ENCODE peak calls at places on chromosome 7, in six cellular contexts. One of them, this sample, is unnamed.

GRCh38 chr7:27269455-27269854 is 26.9 kb downstream of the EVX1 start:
- DNase-seq in fibroblast of mammary gland: no peak
- DNase-seq in tibial nerve: no peak
- DNase-seq in GM10248: no peak
- DNase-seq in CD8-positive, alpha-beta T cell: no peak
- DNase-seq in IMR-90: no peak
- DNase-seq in this sample: no peak

GRCh38 chr7:55965805-55966421 is 1.5 kb downstream of the NIPSNAP2 start:
- DNase-seq in GM10248: no peak
- DNase-seq in IMR-90: peak
- DNase-seq in fibroblast of mammary gland: peak
- DNase-seq in tibial nerve: no peak
- DNase-seq in CD8-positive, alpha-beta T cell: no peak
- DNase-seq in this sample: peak

GRCh38 chr7:47614450-47614849 is 32.5 kb upstream of the TNS3 start:
- DNase-seq in fibroblast of mammary gland: no peak
- DNase-seq in CD8-positive, alpha-beta T cell: no peak
- DNase-seq in GM10248: no peak
- DNase-seq in IMR-90: no peak
- DNase-seq in tibial nerve: no peak
- DNase-seq in this sample: no peak

GRCh38 chr7:100556541-100556940 is 17.2 kb downstream of the SAP25 start:
- DNase-seq in fibroblast of mammary gland: peak
- DNase-seq in tibial nerve: no peak
- DNase-seq in IMR-90: peak
- DNase-seq in CD8-positive, alpha-beta T cell: no peak
- DNase-seq in GM10248: no peak
- DNase-seq in this sample: peak

GRCh38 chr7:111872837-111873646 is 310.8 kb upstream of the IMMP2L start:
- DNase-seq in fibroblast of mammary gland: no peak
- DNase-seq in IMR-90: no peak
- DNase-seq in tibial nerve: no peak
- DNase-seq in GM10248: no peak
- DNase-seq in CD8-positive, alpha-beta T cell: no peak
- DNase-seq in this sample: no peak

GRCh38 chr7:112076309-112076708 is 129.9 kb downstream of the DOCK4 start:
- DNase-seq in IMR-90: no peak
- DNase-seq in CD8-positive, alpha-beta T cell: no peak
- DNase-seq in tibial nerve: no peak
- DNase-seq in GM10248: no peak
- DNase-seq in fibroblast of mammary gland: no peak
- DNase-seq in this sample: no peak

GRCh38 chr7:112898432-112899290 is 108.5 kb upstream of the TMEM168 start:
- DNase-seq in fibroblast of mammary gland: peak
- DNase-seq in GM10248: peak
- DNase-seq in tibial nerve: peak
- DNase-seq in CD8-positive, alpha-beta T cell: no peak
- DNase-seq in IMR-90: peak
- DNase-seq in this sample: peak

GRCh38 chr7:128853691-128854298 is 8.9 kb upstream of the ATP6V1F start:
- DNase-seq in fibroblast of mammary gland: no peak
- DNase-seq in IMR-90: no peak
- DNase-seq in tibial nerve: no peak
- DNase-seq in GM10248: no peak
- DNase-seq in CD8-positive, alpha-beta T cell: no peak
- DNase-seq in this sample: no peak

GRCh38 chr7:26782501-26782900 is 81.9 kb downstream of the SKAP2 start:
- DNase-seq in GM10248: no peak
- DNase-seq in tibial nerve: no peak
- DNase-seq in IMR-90: no peak
- DNase-seq in fibroblast of mammary gland: peak
- DNase-seq in CD8-positive, alpha-beta T cell: no peak
- DNase-seq in this sample: no peak

GRCh38 chr7:142711196-142711595 is 38.1 kb upstream of the PRSS1 start:
- DNase-seq in CD8-positive, alpha-beta T cell: no peak
- DNase-seq in tibial nerve: no peak
- DNase-seq in fibroblast of mammary gland: no peak
- DNase-seq in IMR-90: no peak
- DNase-seq in GM10248: no peak
- DNase-seq in this sample: no peak

GRCh38 chr7:128836729-128837348 is 6.6 kb downstream of the FLNC start:
- DNase-seq in tibial nerve: no peak
- DNase-seq in CD8-positive, alpha-beta T cell: no peak
- DNase-seq in fibroblast of mammary gland: no peak
- DNase-seq in GM10248: no peak
- DNase-seq in IMR-90: no peak
- DNase-seq in this sample: no peak

DNA sequence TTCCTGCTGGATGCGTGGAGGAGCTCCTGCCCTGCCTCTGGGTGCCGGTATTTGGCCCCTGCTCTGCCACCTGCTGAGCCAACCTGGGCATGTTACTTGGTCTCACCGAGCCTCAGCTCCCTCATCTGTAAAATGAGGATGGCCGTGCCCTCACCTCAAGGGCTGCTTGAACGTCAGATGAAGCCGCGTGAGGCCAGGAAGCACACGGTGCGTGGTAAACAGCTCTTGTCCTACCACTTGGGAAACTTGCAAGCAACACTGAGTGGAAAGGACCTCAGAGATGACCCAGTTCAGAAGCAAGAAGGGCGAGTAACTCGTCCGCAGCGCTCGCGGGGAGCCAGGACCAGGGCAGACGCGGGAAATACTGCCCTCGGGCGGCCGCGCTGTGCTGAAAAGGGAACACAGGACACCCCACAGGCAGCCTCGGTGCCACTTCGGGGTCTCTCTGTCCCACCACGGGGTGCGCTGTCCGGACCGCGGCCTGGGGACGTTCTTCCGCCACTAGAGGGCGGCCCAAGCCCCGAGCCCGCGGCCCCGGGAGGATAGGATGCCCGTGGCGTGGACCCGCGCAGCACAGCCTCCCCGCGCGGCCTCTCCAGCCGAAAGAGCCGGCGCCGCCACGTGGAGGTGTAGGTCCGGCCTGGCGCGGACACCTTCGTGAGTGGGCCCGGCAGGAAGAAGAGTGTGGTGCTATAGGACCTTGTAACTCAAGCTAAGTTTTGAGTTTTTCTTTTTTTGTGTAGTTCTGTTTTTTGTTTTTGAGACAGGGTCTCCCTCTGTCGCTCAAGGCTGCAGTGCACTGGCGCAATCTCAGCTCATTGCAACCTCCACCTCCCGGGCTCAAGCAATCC is 94.1 kb downstream of the PRKAG2 start:
- DNase-seq in IMR-90: peak
- DNase-seq in fibroblast of mammary gland: peak
- DNase-seq in CD8-positive, alpha-beta T cell: peak
- DNase-seq in tibial nerve: peak
- DNase-seq in GM10248: peak
- DNase-seq in this sample: peak
- TF ChIP-seq CTCF in IMR-90: peak
- TF ChIP-seq CTCF in fibroblast of mammary gland: peak
- TF ChIP-seq CTCF in CD8-positive, alpha-beta T cell: peak
- TF ChIP-seq CTCF in tibial nerve: peak
- TF ChIP-seq CTCF in GM10248: peak
- TF ChIP-seq CTCF in this sample: peak

GRCh38 chr7:148997497-148997896 is 30.8 kb downstream of the PDIA4 start:
- DNase-seq in GM10248: no peak
- DNase-seq in fibroblast of mammary gland: no peak
- DNase-seq in CD8-positive, alpha-beta T cell: no peak
- DNase-seq in tibial nerve: no peak
- DNase-seq in IMR-90: no peak
- DNase-seq in this sample: no peak
- TF ChIP-seq CTCF in GM10248: no peak
- TF ChIP-seq CTCF in fibroblast of mammary gland: no peak
- TF ChIP-seq CTCF in CD8-positive, alpha-beta T cell: no peak
- TF ChIP-seq CTCF in tibial nerve: no peak
- TF ChIP-seq CTCF in IMR-90: no peak
- TF ChIP-seq CTCF in this sample: no peak

DNA sequence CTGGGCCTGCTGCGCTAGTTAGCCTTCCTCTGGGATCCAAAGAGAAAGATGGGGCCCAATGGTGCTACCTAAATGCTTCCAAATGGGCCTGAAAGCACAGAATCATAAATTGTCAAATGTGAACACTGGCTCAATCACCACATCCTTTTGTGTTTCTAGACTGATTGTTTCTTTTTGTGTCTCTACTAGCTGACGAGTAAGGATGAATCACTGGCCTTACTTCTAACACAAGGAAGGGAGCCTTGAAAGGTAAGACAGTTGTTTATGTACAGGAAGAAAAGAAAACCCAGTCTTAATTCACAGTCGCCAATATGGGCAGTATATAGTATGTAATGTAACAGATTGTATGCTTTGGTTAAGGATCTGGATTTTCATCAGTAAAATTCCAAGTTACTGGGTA is 89.5 kb downstream of the ZNF92 start:
- DNase-seq in fibroblast of mammary gland: no peak
- DNase-seq in tibial nerve: no peak
- DNase-seq in IMR-90: no peak
- DNase-seq in GM10248: no peak
- DNase-seq in CD8-positive, alpha-beta T cell: no peak
- DNase-seq in this sample: no peak
- TF ChIP-seq CTCF in fibroblast of mammary gland: no peak
- TF ChIP-seq CTCF in tibial nerve: no peak
- TF ChIP-seq CTCF in IMR-90: no peak
- TF ChIP-seq CTCF in GM10248: no peak
- TF ChIP-seq CTCF in CD8-positive, alpha-beta T cell: no peak
- TF ChIP-seq CTCF in this sample: no peak

GRCh38 chr7:77413128-77413527 is 3.0 kb downstream of the GSAP start:
- DNase-seq in IMR-90: no peak
- DNase-seq in tibial nerve: peak
- DNase-seq in GM10248: no peak
- DNase-seq in CD8-positive, alpha-beta T cell: no peak
- DNase-seq in fibroblast of mammary gland: no peak
- DNase-seq in this sample: no peak

GRCh38 chr7:77407906-77408305 is 8.2 kb downstream of the GSAP start:
- DNase-seq in tibial nerve: no peak
- DNase-seq in fibroblast of mammary gland: no peak
- DNase-seq in CD8-positive, alpha-beta T cell: no peak
- DNase-seq in GM10248: no peak
- DNase-seq in IMR-90: no peak
- DNase-seq in this sample: no peak

GRCh38 chr7:77409005-77409738 is 7.0 kb downstream of the GSAP start:
- DNase-seq in tibial nerve: no peak
- DNase-seq in CD8-positive, alpha-beta T cell: no peak
- DNase-seq in fibroblast of mammary gland: peak
- DNase-seq in IMR-90: peak
- DNase-seq in GM10248: no peak
- DNase-seq in this sample: no peak

GRCh38 chr7:77406421-77406820 is 9.7 kb downstream of the GSAP start:
- DNase-seq in GM10248: no peak
- DNase-seq in CD8-positive, alpha-beta T cell: no peak
- DNase-seq in fibroblast of mammary gland: no peak
- DNase-seq in tibial nerve: no peak
- DNase-seq in IMR-90: no peak
- DNase-seq in this sample: no peak

DNA sequence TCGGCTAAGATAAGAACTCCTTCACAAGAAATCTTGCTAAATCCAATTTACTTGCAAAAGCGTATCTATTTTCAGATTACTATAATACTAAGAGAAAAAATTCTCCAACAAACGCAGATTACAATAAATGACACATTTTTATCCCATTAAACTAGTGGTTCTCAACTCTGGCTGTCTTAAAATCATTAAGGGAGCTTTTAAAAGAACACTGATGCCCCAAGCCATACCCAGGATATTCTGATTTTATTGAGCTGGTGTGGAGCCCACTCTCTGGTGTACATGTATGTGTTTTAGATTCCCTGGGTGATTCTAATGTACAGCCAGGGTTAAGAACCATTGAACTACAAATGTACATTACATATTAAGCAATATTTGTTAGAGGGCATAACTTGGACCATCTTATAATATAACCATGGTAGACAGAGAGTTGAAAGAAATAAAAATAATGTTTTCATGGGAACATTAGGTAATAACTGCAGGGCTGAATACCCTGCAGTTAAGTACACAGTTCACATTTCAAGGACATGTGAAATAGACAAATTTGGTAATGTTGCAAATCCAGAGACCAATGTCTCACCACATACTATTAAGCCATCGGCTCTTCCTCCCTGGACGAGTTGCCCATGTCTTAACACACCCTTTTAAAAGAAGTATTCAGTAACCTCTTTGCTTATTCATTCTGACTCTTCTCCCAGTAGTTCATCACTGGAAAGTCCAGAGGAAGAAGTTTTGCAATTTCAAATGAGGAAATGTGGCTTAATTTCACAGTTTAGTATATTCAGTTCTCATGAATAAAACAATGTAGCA is 6.2 kb downstream of the GSAP start:
- DNase-seq in CD8-positive, alpha-beta T cell: no peak
- DNase-seq in GM10248: no peak
- DNase-seq in IMR-90: peak
- DNase-seq in fibroblast of mammary gland: peak
- DNase-seq in tibial nerve: no peak
- DNase-seq in this sample: peak
- TF ChIP-seq CTCF in CD8-positive, alpha-beta T cell: no peak
- TF ChIP-seq CTCF in GM10248: no peak
- TF ChIP-seq CTCF in IMR-90: no peak
- TF ChIP-seq CTCF in fibroblast of mammary gland: no peak
- TF ChIP-seq CTCF in tibial nerve: no peak
- TF ChIP-seq CTCF in this sample: no peak

GRCh38 chr7:93799750-93800357 is 90.7 kb downstream of the TFPI2 start:
- DNase-seq in tibial nerve: no peak
- DNase-seq in IMR-90: peak
- DNase-seq in GM10248: peak
- DNase-seq in fibroblast of mammary gland: peak
- DNase-seq in CD8-positive, alpha-beta T cell: no peak
- DNase-seq in this sample: no peak
- TF ChIP-seq CTCF in tibial nerve: peak
- TF ChIP-seq CTCF in IMR-90: peak
- TF ChIP-seq CTCF in GM10248: peak
- TF ChIP-seq CTCF in fibroblast of mammary gland: peak
- TF ChIP-seq CTCF in CD8-positive, alpha-beta T cell: no peak
- TF ChIP-seq CTCF in this sample: peak

This sample was measured in HFFc6.